ENCODE peak calls at places on chromosomes 5 and 9, in four cellular contexts. B is fibroblast of lung, I is tibial nerve, E is endothelial cell of umbilical vein. N is an unnamed sample.

GRCh38 chr5:141632650-141633049 is 4.0 kb downstream of the HDAC3 start:
- DNase-seq in B (no peak), I (no peak), E (no peak), N (no peak)

GRCh38 chr5:112004867-112005532 is 248.0 kb upstream of the NREP start:
- DNase-seq in B (peak), I (no peak), E (peak), N (no peak)

GRCh38 chr5:137320056-137321045 is 178.8 kb downstream of the SPOCK1 start:
- DNase-seq in B (peak), I (no peak), E (peak), N (peak)

GRCh38 chr5:79074641-79075040 is 5.1 kb downstream of the BHMT2 start:
- DNase-seq in B (no peak), I (no peak), E (no peak), N (no peak)

GRCh38 chr9:96585426-96585825 is 34.2 kb downstream of the CDC14B start:
- DNase-seq in B (no peak), I (no peak), E (no peak), N (no peak)

GRCh38 chr5:42992035-42992570 is 48.0 kb downstream of the ANXA2R start:
- DNase-seq in B (peak), I (peak), E (peak), N (peak)

GRCh38 chr5:14655146-14655741 is 9.3 kb upstream of the OTULIN start:
- DNase-seq in B (no peak), I (no peak), E (no peak), N (no peak)

GRCh38 chr9:117021881-117022280 is 334.8 kb downstream of the TRIM32 start:
- DNase-seq in B (no peak), I (no peak), E (no peak), N (no peak)

GRCh38 chr9:121883281-121884056 is 209.6 kb downstream of the TTLL11 start:
- DNase-seq in B (no peak), I (no peak), E (peak), N (no peak)

GRCh38 chr9:3954950-3955670 is 344.8 kb downstream of the GLIS3 start:
- DNase-seq in B (no peak), I (no peak), E (no peak), N (peak)

GRCh38 chr5:76514254-76514653 is 108.9 kb downstream of the F2RL2 start:
- DNase-seq in B (no peak), I (no peak), E (no peak), N (no peak)

GRCh38 chr5:89457411-89458329 is 574.7 kb upstream of the MEF2C start:
- DNase-seq in B (peak), I (no peak), E (peak), N (no peak)

GRCh38 chr9:93576296-93577044 is at the start of gene PHF2:
- DNase-seq in B (no peak), I (no peak), E (no peak), N (no peak)

GRCh38 chr5:172713809-172714490 is 57.0 kb downstream of the DUSP1 start:
- DNase-seq in B (no peak), I (no peak), E (no peak), N (no peak)

GRCh38 chr5:167064199-167064811 is 1227.1 kb upstream of the WWC1 start:
- DNase-seq in B (no peak), I (no peak), E (no peak), N (no peak)

GRCh38 chr5:39138892-39139291 is 64.7 kb upstream of the RICTOR start:
- DNase-seq in B (peak), I (no peak), E (peak), N (no peak)

GRCh38 chr9:27088981-27089380 is 20.0 kb upstream of the TEK start:
- DNase-seq in B (peak), I (no peak), E (no peak), N (no peak)

GRCh38 chr5:180287868-180288267 is 4.0 kb downstream of the MAPK9 start:
- DNase-seq in B (no peak), I (no peak), E (no peak), N (no peak)

GRCh38 chr5:139881145-139881733 is 85.6 kb downstream of the PSD2 start:
- DNase-seq in B (no peak), I (no peak), E (no peak), N (no peak)

GRCh38 chr9:120386390-120387131 is 193.4 kb downstream of the CDK5RAP2 start:
- DNase-seq in B (peak), I (no peak), E (peak), N (peak)

GRCh38 chr5:138632900-138633489 is 57.8 kb upstream of the HSPA9 start:
- DNase-seq in B (peak), I (no peak), E (peak), N (peak)

GRCh38 chr5:122403256-122403655 is 91.2 kb downstream of the SNCAIP start:
- DNase-seq in B (no peak), I (no peak), E (no peak), N (no peak)

GRCh38 chr5:7493622-7494021 is 97.7 kb downstream of the ADCY2 start:
- DNase-seq in B (no peak), I (no peak), E (no peak), N (no peak)

GRCh38 chr5:115484368-115484767 is 60.2 kb downstream of the FEM1C start:
- DNase-seq in B (no peak), I (no peak), E (no peak), N (no peak)

GRCh38 chr9:133051966-133052539 is 9.7 kb upstream of the CEL start:
- DNase-seq in B (no peak), I (no peak), E (no peak), N (no peak)

GRCh38 chr5:124301850-124302249 is 444.6 kb downstream of the ZNF608 start:
- DNase-seq in B (peak), I (no peak), E (no peak), N (no peak)

GRCh38 chr9:91378695-91379127 is 17.0 kb upstream of the AUH start:
- DNase-seq in B (peak), I (no peak), E (peak), N (no peak)

GRCh38 chr5:176899296-176899891 is at the start of gene HK3:
- DNase-seq in B (no peak), I (no peak), E (peak), N (no peak)

GRCh38 chr9:99181621-99182020 is 40.1 kb downstream of the ALG2 start:
- DNase-seq in B (peak), I (no peak), E (no peak), N (no peak)

GRCh38 chr9:8622871-8623270 is 823.3 kb upstream of the DMAC1 start:
- DNase-seq in B (no peak), I (no peak), E (no peak), N (no peak)

GRCh38 chr5:43134019-43134418 is 13.3 kb downstream of the ZNF131 start:
- DNase-seq in B (no peak), I (no peak), E (no peak), N (no peak)

GRCh38 chr5:38660194-38660668 is 103.8 kb upstream of the LIFR start:
- DNase-seq in B (no peak), I (no peak), E (no peak), N (no peak)

GRCh38 chr9:75027187-75028107 is 646 bp downstream of the CARNMT1 start:
- DNase-seq in B (peak), I (no peak), E (peak), N (peak)

GRCh38 chr9:111983484-111983908 is 86.9 kb downstream of the UGCG start:
- DNase-seq in B (no peak), I (no peak), E (no peak), N (no peak)

GRCh38 chr5:136926073-136926472 is 560.7 kb upstream of the TRPC7 start:
- DNase-seq in B (no peak), I (no peak), E (no peak), N (no peak)

GRCh38 chr9:108040783-108041182 is 551.2 kb upstream of the KLF4 start:
- DNase-seq in B (peak), I (no peak), E (no peak), N (peak)

GRCh38 chr5:64331597-64332277 is 166.1 kb downstream of the RNF180 start:
- DNase-seq in B (no peak), I (no peak), E (no peak), N (no peak)

GRCh38 chr5:150394103-150394502 is 18.6 kb downstream of the CD74 start:
- DNase-seq in B (no peak), I (no peak), E (peak), N (no peak)

GRCh38 chr5:36741138-36741537 is 134.7 kb downstream of the SLC1A3 start:
- DNase-seq in B (peak), I (no peak), E (no peak), N (no peak)

GRCh38 chr5:154860123-154860522 is 1.7 kb downstream of the CNOT8 start:
- DNase-seq in B (peak), I (no peak), E (peak), N (peak)
- H3K27ac ChIP-seq in B (peak), I (peak), E (no peak), N (peak)

DNA sequence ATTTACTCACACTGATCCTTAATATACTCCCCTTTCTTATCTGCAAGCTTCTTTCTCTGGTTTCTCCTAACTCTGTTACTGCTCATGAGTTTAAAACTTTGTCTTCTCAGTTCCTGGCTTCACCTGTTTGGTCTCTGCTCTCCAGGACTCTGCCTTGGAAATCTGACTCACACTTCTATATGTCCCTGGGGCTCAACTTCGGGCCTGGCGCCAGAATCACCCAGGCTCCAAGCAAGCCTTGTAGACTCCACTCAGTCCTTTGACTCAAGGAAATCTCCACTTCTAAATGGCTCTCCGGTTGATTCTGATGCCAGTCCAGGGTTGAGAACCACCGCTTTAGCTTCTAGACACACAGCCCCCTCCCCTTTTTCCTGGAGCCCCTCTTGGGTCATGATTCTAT is 57.8 kb downstream of the TMC1 start:
- DNase-seq in B (peak), I (no peak), E (peak), N (peak)
- H3K4me3 ChIP-seq in B (no peak), I (no peak), E (no peak), N (no peak)

DNA sequence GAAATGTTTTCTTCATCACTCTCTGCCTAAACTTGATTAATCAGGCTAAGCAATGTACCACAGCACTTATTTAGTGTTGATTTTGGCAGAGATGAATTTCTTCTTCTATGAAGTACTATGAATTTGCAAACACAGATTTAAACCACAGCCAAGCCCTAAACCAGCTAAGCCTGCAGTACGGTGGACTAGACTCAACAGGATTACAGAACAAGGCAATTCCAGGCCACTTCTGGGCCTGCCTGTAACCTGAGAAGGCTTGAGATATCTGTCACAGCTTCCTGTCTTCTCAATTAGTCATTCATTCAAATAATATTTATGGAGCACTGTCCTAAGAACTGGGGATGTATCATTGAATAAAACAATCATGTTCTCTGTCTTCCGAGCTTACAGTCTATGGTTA is 32.4 kb upstream of the CAST start:
- DNase-seq in B (peak), I (no peak), E (peak), N (no peak)
- H3K27ac ChIP-seq in B (no peak), I (no peak), E (no peak), N (no peak)

GRCh38 chr9:124411514-124412227 is 3.6 kb downstream of the PSMB7 start:
- DNase-seq in B (peak), I (no peak), E (peak), N (no peak)
- H3K4me3 ChIP-seq in B (peak), I (no peak), E (peak), N (no peak)

GRCh38 chr9:131666779-131667178 is 73.1 kb downstream of the RAPGEF1 start:
- DNase-seq in B (no peak), I (no peak), E (no peak), N (no peak)

GRCh38 chr9:131669234-131670172 is 70.4 kb downstream of the RAPGEF1 start:
- DNase-seq in B (no peak), I (no peak), E (no peak), N (no peak)

GRCh38 chr9:131668439-131669233 is 71.2 kb downstream of the RAPGEF1 start:
- DNase-seq in B (peak), I (no peak), E (peak), N (peak)

GRCh38 chr9:131667576-131667975 is 72.3 kb downstream of the RAPGEF1 start:
- DNase-seq in B (no peak), I (no peak), E (no peak), N (peak)

GRCh38 chr9:131668057-131668438 is 71.8 kb downstream of the RAPGEF1 start:
- DNase-seq in B (no peak), I (no peak), E (no peak), N (no peak)
- H3K27ac ChIP-seq in B (peak), I (peak), E (peak), N (peak)

GRCh38 chr5:135491552-135492318 is 39.6 kb upstream of the TIFAB start:
- DNase-seq in B (no peak), I (no peak), E (no peak), N (peak)

GRCh38 chr5:135489466-135490244 is 37.5 kb upstream of the TIFAB start:
- DNase-seq in B (peak), I (no peak), E (no peak), N (no peak)

GRCh38 chr5:135488727-135489465 is 36.7 kb upstream of the TIFAB start:
- DNase-seq in B (peak), I (no peak), E (peak), N (no peak)

GRCh38 chr5:135491038-135491551 is 38.9 kb upstream of the TIFAB start:
- DNase-seq in B (no peak), I (no peak), E (no peak), N (no peak)

DNA sequence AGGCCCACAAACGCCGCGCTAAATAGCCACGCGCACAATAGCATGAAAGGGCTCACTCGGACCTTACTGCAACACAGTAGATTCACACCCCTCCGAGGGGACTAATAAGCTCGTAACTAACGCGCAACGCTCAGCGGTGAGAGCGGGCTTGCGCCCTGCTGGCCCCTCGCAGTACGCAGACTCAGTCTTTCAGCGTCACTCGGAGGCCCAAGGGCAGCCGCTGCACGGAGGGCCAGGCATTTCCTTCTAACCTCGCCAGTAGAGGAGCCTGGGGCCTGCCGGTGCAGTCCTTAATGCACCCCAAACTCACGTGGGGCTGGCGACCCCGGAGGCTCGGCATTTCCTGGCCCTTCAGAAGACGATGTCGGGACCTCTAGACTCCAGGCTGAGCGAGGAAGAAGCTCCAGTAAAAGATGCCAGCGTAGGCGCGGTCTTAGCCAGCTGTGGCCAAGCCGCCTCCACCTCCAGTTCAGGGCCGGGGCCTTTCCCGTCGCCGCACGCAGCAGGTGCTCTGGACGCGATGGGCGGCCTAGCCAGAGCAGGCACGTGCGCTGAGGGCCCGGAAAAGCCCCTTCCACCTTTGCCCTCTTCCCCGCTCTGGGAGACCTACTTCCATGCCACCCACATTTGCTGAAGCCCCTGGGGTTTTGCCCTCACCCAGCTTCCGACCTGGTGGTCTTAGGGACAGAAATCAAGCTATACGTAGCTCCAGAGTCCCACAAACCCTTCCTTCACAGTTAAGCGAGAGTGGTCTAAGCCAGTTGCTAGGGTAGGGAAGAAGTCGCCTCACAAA is 38.3 kb upstream of the TIFAB start:
- DNase-seq in B (peak), I (no peak), E (no peak), N (no peak)
- H3K4me3 ChIP-seq in B (no peak), I (no peak), E (no peak), N (no peak)

GRCh38 chr5:109652096-109652495 is 37.6 kb upstream of the MAN2A1 start:
- DNase-seq in B (no peak), I (no peak), E (no peak), N (no peak)

GRCh38 chr5:109645591-109646236 is 44.0 kb upstream of the MAN2A1 start:
- DNase-seq in B (no peak), I (no peak), E (no peak), N (no peak)

GRCh38 chr5:109653042-109653441 is 36.7 kb upstream of the MAN2A1 start:
- DNase-seq in B (no peak), I (no peak), E (no peak), N (no peak)

GRCh38 chr5:109650451-109650850 is 39.3 kb upstream of the MAN2A1 start:
- DNase-seq in B (no peak), I (no peak), E (no peak), N (no peak)

GRCh38 chr5:109649371-109649770 is 40.4 kb upstream of the MAN2A1 start:
- DNase-seq in B (no peak), I (no peak), E (no peak), N (no peak)
- H3K27ac ChIP-seq in B (no peak), I (no peak), E (no peak), N (no peak)

GRCh38 chr5:16754086-16754485 is 137.3 kb upstream of the RETREG1 start:
- DNase-seq in B (no peak), I (no peak), E (no peak), N (no peak)
- H3K4me3 ChIP-seq in B (no peak), I (no peak), E (no peak), N (no peak)

N was measured in small intestine.